ENCODE peak calls at places on chromosome 22, in four cellular contexts. Q, P, T and D are unnamed samples.

GRCh38 chr22:38221908-38222796 is 20.4 kb downstream of the MAFF start:
- DNase-seq in P (no peak), T (no peak), Q (no peak), D (no peak)

GRCh38 chr22:37752189-37753061 is 55.3 kb upstream of the GCAT start:
- DNase-seq in Q (peak; percentile 98), P (peak; percentile 87), T (peak; percentile 98), D (peak; percentile 88)

GRCh38 chr22:31272522-31273446 is 19.5 kb downstream of the PIK3IP1 start:
- DNase-seq in Q (peak; percentile 54), T (no peak), P (no peak), D (peak; percentile 73)

GRCh38 chr22:37675930-37676571 is 615 bp downstream of the LGALS1 start:
- DNase-seq in Q (no peak), P (peak; percentile 73), T (peak; percentile 58), D (peak; percentile 79)

GRCh38 chr22:39133871-39134270 is 18.6 kb downstream of the CBX7 start:
- DNase-seq in P (no peak), T (no peak), Q (no peak), D (no peak)

GRCh38 chr22:46424496-46424895 is 89.0 kb downstream of the TRMU start:
- DNase-seq in P (no peak), T (no peak), Q (no peak), D (no peak)

GRCh38 chr22:32897400-32897799 is 95.9 kb downstream of the TIMP3 start:
- DNase-seq in T (no peak), P (no peak), Q (peak; percentile 43), D (no peak)

GRCh38 chr22:31162015-31162765 is 2.2 kb downstream of the RNF185 start:
- DNase-seq in Q (no peak), T (no peak), P (no peak), D (no peak)

GRCh38 chr22:50560034-50560433 is 2.7 kb downstream of the SYCE3 start:
- DNase-seq in P (no peak), Q (no peak), T (no peak), D (no peak)
- H3K4me1 ChIP-seq in P (peaks cover 5% of the 10 kb centered on the region), Q (peaks cover 7% of the 10 kb centered on the region), T (peaks cover 3% of the 10 kb centered on the region), D (no peaks in the 10 kb centered on the region)

GRCh38 chr22:21022507-21022906 is 7.5 kb downstream of the P2RX6 start:
- DNase-seq in P (no peak), T (no peak), Q (no peak), D (no peak)
- H3K27ac ChIP-seq in P (no peak overlapping the region), T (no peak overlapping the region), Q (no peak overlapping the region), D (no peak overlapping the region)

DNA sequence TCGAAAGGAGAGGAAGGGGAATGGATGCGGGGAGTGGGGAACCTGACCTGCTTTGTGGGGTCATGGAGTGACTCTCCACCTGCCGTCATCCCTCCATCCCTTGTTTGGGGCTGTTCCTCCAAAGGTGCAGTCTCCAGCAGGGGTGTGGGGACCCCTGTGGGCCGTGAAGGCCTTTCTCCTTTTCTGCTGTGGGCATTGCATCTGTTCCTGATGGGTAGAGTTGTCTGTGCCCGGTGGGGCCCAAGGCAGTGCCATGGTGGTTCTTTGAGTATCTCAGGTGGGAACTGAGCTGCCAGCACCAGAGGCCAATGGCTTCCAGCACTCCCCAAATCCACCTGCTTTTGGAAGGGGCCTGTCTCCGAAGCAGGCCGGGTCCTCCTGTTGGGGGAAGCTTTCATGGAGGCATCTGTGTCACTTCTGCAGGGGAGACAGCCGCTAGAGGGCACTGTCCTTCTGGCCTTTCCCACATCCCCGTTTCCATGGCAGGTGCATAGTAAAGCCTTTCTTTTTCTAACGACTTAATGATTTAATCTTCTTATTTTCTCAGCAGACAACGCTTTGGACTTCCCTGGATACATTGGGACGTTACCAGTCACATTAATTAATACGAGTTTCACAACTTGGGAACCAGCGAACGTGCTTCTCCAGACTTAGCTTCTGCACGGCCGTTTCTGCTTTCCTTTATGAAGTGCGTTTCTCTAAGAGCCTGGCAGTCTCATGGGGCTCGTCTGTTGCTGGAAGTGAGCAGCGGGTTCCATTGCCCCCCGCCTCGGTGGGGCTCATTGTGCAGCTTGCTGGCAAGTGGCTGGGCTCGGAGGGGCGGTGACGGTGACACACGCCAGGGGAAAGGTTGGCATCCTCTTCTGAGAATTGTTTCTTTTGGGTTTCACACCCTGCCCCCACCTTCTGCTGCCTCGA is 57.1 kb downstream of the PARVB start:
- DNase-seq in P (peak; percentile 77), Q (peak; percentile 48), T (peak; percentile 81), D (peak; percentile 70)
- H3K4me1 ChIP-seq in P (peaks cover 9% of the 10 kb centered on the region), Q (no peaks in the 10 kb centered on the region), T (no peaks in the 10 kb centered on the region), D (no peaks in the 10 kb centered on the region)

GRCh38 chr22:20524004-20524481 is 16.6 kb downstream of the MED15 start:
- DNase-seq in Q (no peak), P (no peak), T (no peak), D (no peak)

GRCh38 chr22:20526628-20527355 is 19.4 kb downstream of the MED15 start:
- DNase-seq in Q (peak; percentile 70), T (no peak), P (no peak), D (no peak)

GRCh38 chr22:20525048-20525447 is 17.6 kb downstream of the MED15 start:
- DNase-seq in T (no peak), P (no peak), Q (no peak), D (no peak)

GRCh38 chr22:20528405-20528978 is 21.1 kb downstream of the MED15 start:
- DNase-seq in P (no peak), T (no peak), Q (no peak), D (no peak)

DNA sequence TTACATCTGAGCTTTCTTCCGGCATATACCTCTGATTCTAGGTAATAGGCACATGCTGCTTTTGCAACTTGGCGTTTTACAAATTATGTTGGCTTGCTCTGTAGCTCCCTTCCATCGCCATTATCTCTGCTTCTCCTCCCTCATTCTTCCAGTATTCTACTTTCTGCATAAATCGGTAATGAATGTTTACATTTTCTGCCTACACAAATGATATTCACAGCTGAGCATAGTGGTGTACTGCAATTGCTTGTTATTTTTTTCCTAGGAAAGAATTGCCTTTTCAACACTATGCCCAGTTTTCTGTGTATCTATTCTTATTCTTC is 18.9 kb downstream of the MED15 start:
- DNase-seq in Q (no peak), P (no peak), T (no peak), D (no peak)
- H3K27ac ChIP-seq in Q (peak overlapping the region; percentile 48), P (no peak overlapping the region), T (no peak overlapping the region), D (no peak overlapping the region)

DNA sequence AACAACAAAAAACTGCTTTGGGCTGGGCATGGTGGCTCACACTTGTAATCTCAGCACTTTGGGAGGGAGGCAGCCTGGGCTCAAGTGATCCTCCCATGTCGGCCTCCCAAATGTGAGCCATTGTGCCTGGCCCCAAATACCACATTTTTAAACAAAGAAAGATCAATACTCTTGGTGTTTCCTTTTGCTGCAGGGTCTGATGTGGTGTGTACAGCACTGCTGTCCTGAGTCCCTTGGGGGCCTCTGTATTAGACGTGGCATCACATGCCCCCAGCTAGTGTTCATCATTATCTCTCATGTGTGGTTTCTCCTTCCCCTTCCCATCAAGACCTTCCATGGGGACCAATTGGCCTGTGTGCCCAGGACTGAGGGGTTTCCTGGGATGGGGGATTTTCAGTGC is 20.5 kb upstream of the XBP1 start:
- DNase-seq in Q (no peak), T (no peak), P (no peak), D (no peak)
- H3K4me1 ChIP-seq in Q (no peaks in the 10 kb centered on the region), T (peaks cover 6% of the 10 kb centered on the region), P (peaks cover 6% of the 10 kb centered on the region), D (peaks cover 17% of the 10 kb centered on the region)

GRCh38 chr22:41687901-41688364 is 734 bp downstream of the SNU13 start:
- DNase-seq in Q (peak; percentile 37), T (peak; percentile 36), P (peak; percentile 52), D (peak; percentile 29)
- H3K27ac ChIP-seq in Q (peak overlapping the region; percentile 84), T (peak overlapping the region; percentile 94), P (peak overlapping the region; percentile 88), D (peak overlapping the region; percentile 62)